ENCODE peak calls at places on chromosome 21, in ten cellular contexts. Q, T, D, H, Y, F, N, K, P and J are unnamed samples.

GRCh38 chr21:32427958-32428623 is 15.6 kb downstream of the EVA1C start:
- DNase-seq in Q (no peak), T (no peak), D (no peak), H (peak), Y (no peak), F (no peak), N (no peak), K (no peak), P (no peak), J (no peak)

GRCh38 chr21:40179167-40179566 is 311.9 kb downstream of the PCP4 start:
- DNase-seq in Q (no peak), T (no peak), D (no peak), H (no peak), Y (no peak), F (no peak), N (no peak), K (no peak), P (no peak), J (no peak)

GRCh38 chr21:17711896-17712295 is 99.2 kb upstream of the BTG3 start:
- DNase-seq in Q (no peak), T (no peak), D (no peak), H (no peak), Y (no peak), F (no peak), N (no peak), K (no peak), P (no peak), J (no peak)

GRCh38 chr21:43734830-43735229 is 15.9 kb downstream of the PDXK start:
- DNase-seq in Q (no peak), T (no peak), D (no peak), H (peak), Y (no peak), F (peak), N (no peak), K (no peak), P (no peak), J (no peak)

GRCh38 chr21:35932232-35932911 is 128.0 kb downstream of the SETD4 start:
- DNase-seq in Q (peak), T (no peak), D (no peak), H (peak), Y (no peak), F (peak), N (peak), K (no peak), P (peak), J (no peak)

GRCh38 chr21:15241997-15242767 is 177.4 kb upstream of the NRIP1 start:
- DNase-seq in Q (no peak), T (no peak), D (no peak), H (no peak), Y (no peak), F (no peak), N (no peak), K (no peak), P (no peak), J (no peak)

GRCh38 chr21:35014302-35015044 is 34.6 kb downstream of the RUNX1 start:
- DNase-seq in Q (no peak), T (no peak), D (no peak), H (peak), Y (no peak), F (no peak), N (no peak), K (no peak), P (no peak), J (no peak)

GRCh38 chr21:21801921-21802320 is 803.7 kb downstream of the NCAM2 start:
- DNase-seq in Q (no peak), T (no peak), D (no peak), H (no peak), Y (no peak), F (no peak), N (no peak), K (no peak), P (no peak), J (no peak)

GRCh38 chr21:36202721-36203602 is 46.3 kb downstream of the DOP1B start:
- DNase-seq in Q (no peak), T (no peak), D (no peak), H (no peak), Y (no peak), F (no peak), N (peak), K (no peak), P (no peak), J (no peak)

GRCh38 chr21:26457817-26458216 is 115.3 kb downstream of the CYYR1 start:
- DNase-seq in Q (no peak), T (no peak), D (no peak), H (peak), Y (no peak), F (no peak), N (no peak), K (no peak), P (no peak), J (no peak)

GRCh38 chr21:45642122-45642813 is 1.3 kb upstream of the PCBP3 start:
- DNase-seq in Q (peak), T (no peak), D (no peak), H (peak), Y (no peak), F (no peak), N (no peak), K (peak), P (no peak), J (no peak)

GRCh38 chr21:20998456-20998789 is 214 bp downstream of the NCAM2 start:
- DNase-seq in Q (no peak), T (no peak), D (peak), H (no peak), Y (no peak), F (no peak), N (no peak), K (no peak), P (no peak), J (no peak)

GRCh38 chr21:33433425-33434114 is 30.4 kb downstream of the IFNGR2 start:
- DNase-seq in Q (no peak), T (no peak), D (no peak), H (no peak), Y (no peak), F (no peak), N (no peak), K (no peak), P (no peak), J (no peak)

GRCh38 chr21:43279578-43279894 is 110.7 kb downstream of the CRYAA start:
- DNase-seq in Q (no peak), T (no peak), D (no peak), H (no peak), Y (no peak), F (no peak), N (no peak), K (no peak), P (no peak), J (no peak)

GRCh38 chr21:46500224-46500861 is 41.7 kb downstream of the DIP2A start:
- DNase-seq in Q (no peak), T (no peak), D (no peak), H (peak), Y (no peak), F (peak), N (peak), K (no peak), P (no peak), J (no peak)

GRCh38 chr21:46368533-46369285 is 44.8 kb downstream of the PCNT start:
- DNase-seq in Q (no peak), T (no peak), D (peak), H (no peak), Y (peak), F (no peak), N (no peak), K (peak), P (no peak), J (no peak)